ENCODE peak calls at places on chromosomes 12 and 14, in five cellular contexts. H, D, Y, E and X are unnamed samples.

GRCh38 chr14:89131004-89131750 is 285.9 kb downstream of the FOXN3 start:
- DNase-seq in H (no peak), D (no peak), Y (no peak), E (no peak), X (no peak)

GRCh38 chr12:32400114-32400672 is 835 bp downstream of the FGD4 start:
- DNase-seq in H (peak; percentile 44), D (no peak), Y (peak; percentile 66), E (peak; percentile 9), X (no peak)

GRCh38 chr12:26941251-26941650 is 3.0 kb downstream of the FGFR1OP2 start:
- DNase-seq in H (no peak), D (no peak), Y (no peak), E (no peak), X (no peak)

GRCh38 chr12:12398026-12398859 is 41.4 kb downstream of the BORCS5 start:
- DNase-seq in H (peak; percentile 90), D (peak; percentile 98), Y (no peak), E (no peak), X (peak; percentile 77)

GRCh38 chr12:29582156-29582555 is 84.7 kb upstream of the OVCH1 start:
- DNase-seq in H (no peak), D (no peak), Y (no peak), E (no peak), X (no peak)

GRCh38 chr12:92185052-92185451 is 39.4 kb upstream of the BTG1 start:
- DNase-seq in H (no peak), D (no peak), Y (no peak), E (no peak), X (no peak)

GRCh38 chr12:122336015-122336946 is 70.0 kb upstream of the VPS33A start:
- DNase-seq in H (peak; percentile 38), D (peak; percentile 52), Y (no peak), E (peak; percentile 33), X (peak; percentile 24)

GRCh38 chr12:74983917-74984316 is 225.7 kb downstream of the KCNC2 start:
- DNase-seq in H (no peak), D (no peak), Y (no peak), E (no peak), X (no peak)

GRCh38 chr12:28237423-28237822 is 47.2 kb downstream of the CCDC91 start:
- DNase-seq in H (no peak), D (no peak), Y (no peak), E (no peak), X (no peak)

GRCh38 chr12:110693731-110694130 is 4.8 kb upstream of the HVCN1 start:
- DNase-seq in H (no peak), D (peak; percentile 74), Y (no peak), E (no peak), X (no peak)

GRCh38 chr14:77307099-77307496 is 13.6 kb downstream of the POMT2 start:
- DNase-seq in H (no peak), D (no peak), Y (no peak), E (no peak), X (no peak)

GRCh38 chr12:92439397-92439779 is 263.4 kb upstream of the PLEKHG7 start:
- DNase-seq in H (peak; percentile 46), D (peak; percentile 72), Y (no peak), E (no peak), X (no peak)

GRCh38 chr12:62787606-62788005 is 147.3 kb downstream of the PPM1H start:
- DNase-seq in H (no peak), D (peak; percentile 33), Y (no peak), E (no peak), X (no peak)

GRCh38 chr12:12807970-12808702 is 5.0 kb upstream of the DDX47 start:
- DNase-seq in H (no peak), D (no peak), Y (no peak), E (no peak), X (peak; percentile 17)

GRCh38 chr12:20549115-20549719 is 145.9 kb upstream of the SLCO1C1 start:
- DNase-seq in H (peak; percentile 30), D (peak; percentile 73), Y (peak; percentile 53), E (no peak), X (no peak)

GRCh38 chr14:75049731-75050201 is 1.5 kb downstream of the MLH3 start:
- DNase-seq in H (no peak), D (peak; percentile 27), Y (no peak), E (no peak), X (no peak)

GRCh38 chr14:103597623-103598372 is 31.2 kb upstream of the KLC1 start:
- DNase-seq in H (peak; percentile 73), D (peak; percentile 83), Y (no peak), E (peak; percentile 23), X (no peak)

GRCh38 chr14:87944987-87945604 is 47.9 kb downstream of the GALC start:
- DNase-seq in H (no peak), D (peak; percentile 73), Y (no peak), E (peak; percentile 15), X (no peak)

GRCh38 chr12:42981379-42981778 is 391.8 kb upstream of the PRICKLE1 start:
- DNase-seq in H (no peak), D (no peak), Y (no peak), E (no peak), X (no peak)

GRCh38 chr14:97878727-97879126 is 1081.5 kb downstream of the VRK1 start:
- DNase-seq in H (no peak), D (peak; percentile 1), Y (peak; percentile 21), E (no peak), X (peak; percentile 21)

GRCh38 chr12:41293011-41293410 is 104.9 kb downstream of the PDZRN4 start:
- DNase-seq in H (no peak), D (no peak), Y (no peak), E (no peak), X (no peak)

GRCh38 chr12:95096852-95097251 is 23.4 kb upstream of the NR2C1 start:
- DNase-seq in H (no peak), D (peak; percentile 71), Y (peak; percentile 28), E (no peak), X (peak; percentile 63)

GRCh38 chr14:72925171-72925759 is 999 bp upstream of the DCAF4 start:
- DNase-seq in H (no peak), D (no peak), Y (peak; percentile 27), E (peak; percentile 56), X (no peak)

GRCh38 chr12:49874142-49874897 is 29.4 kb downstream of the FAIM2 start:
- DNase-seq in H (no peak), D (no peak), Y (no peak), E (no peak), X (no peak)

GRCh38 chr14:51539571-51540037 is 112.1 kb upstream of the FRMD6 start:
- DNase-seq in H (peak; percentile 29), D (peak; percentile 77), Y (no peak), E (no peak), X (no peak)

GRCh38 chr12:13099910-13100609 is 3.4 kb downstream of the GSG1 start:
- DNase-seq in H (no peak), D (no peak), Y (no peak), E (no peak), X (no peak)

GRCh38 chr14:52575858-52576257 is 23.2 kb downstream of the GPR137C start:
- DNase-seq in H (no peak), D (no peak), Y (no peak), E (no peak), X (no peak)

GRCh38 chr14:105738638-105739037 is 212.3 kb downstream of the TMEM121 start:
- DNase-seq in H (no peak), D (no peak), Y (no peak), E (no peak), X (no peak)

GRCh38 chr14:45680531-45680930 is 427.5 kb upstream of the MIS18BP1 start:
- DNase-seq in H (no peak), D (no peak), Y (no peak), E (no peak), X (no peak)

GRCh38 chr14:45679852-45680251 is 426.9 kb upstream of the MIS18BP1 start:
- DNase-seq in H (no peak), D (peak; percentile 29), Y (no peak), E (no peak), X (no peak)

GRCh38 chr14:45673420-45673819 is 420.4 kb upstream of the MIS18BP1 start:
- DNase-seq in H (no peak), D (no peak), Y (no peak), E (no peak), X (no peak)

DNA sequence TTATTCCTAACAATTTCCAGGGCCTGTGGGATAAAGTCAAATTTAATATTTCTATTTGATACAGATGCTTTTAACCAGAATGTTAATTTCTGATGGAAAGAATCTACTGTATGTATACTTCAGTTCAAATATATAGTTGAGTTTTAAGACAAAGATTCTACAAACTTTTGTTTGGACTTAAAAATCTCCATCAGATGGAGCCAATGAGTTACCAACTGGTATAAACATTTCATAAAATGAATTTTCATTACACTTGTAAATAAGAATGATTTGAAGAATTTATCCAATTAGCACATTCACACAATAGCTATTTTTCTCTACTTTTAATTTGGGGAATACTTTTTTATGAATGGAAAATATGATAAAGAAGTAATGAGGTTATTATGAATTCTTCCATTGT is 425.2 kb upstream of the MIS18BP1 start:
- DNase-seq in H (no peak), D (no peak), Y (no peak), E (no peak), X (no peak)
- TF ChIP-seq CTCF in H (no peak), D (no peak), Y (no peak), E (no peak), X (no peak)

GRCh38 chr12:19435831-19436497 is 3.3 kb upstream of the AEBP2 start:
- DNase-seq in H (no peak), D (no peak), Y (no peak), E (no peak), X (no peak)
- H3K4me1 ChIP-seq in H (peaks cover 13% of the 10 kb centered on the region), D (no peaks in the 10 kb centered on the region), Y (no peaks in the 10 kb centered on the region), E (peaks cover 3% of the 10 kb centered on the region), X (peaks cover 6% of the 10 kb centered on the region)

GRCh38 chr14:68977741-68978549 is 1.2 kb downstream of the ACTN1 start:
- DNase-seq in H (peak; percentile 67), D (peak; percentile 94), Y (peak; percentile 65), E (peak; percentile 59), X (peak; percentile 66)
- TF ChIP-seq CTCF in H (no peak), D (no peak), Y (no peak), E (no peak), X (no peak)

DNA sequence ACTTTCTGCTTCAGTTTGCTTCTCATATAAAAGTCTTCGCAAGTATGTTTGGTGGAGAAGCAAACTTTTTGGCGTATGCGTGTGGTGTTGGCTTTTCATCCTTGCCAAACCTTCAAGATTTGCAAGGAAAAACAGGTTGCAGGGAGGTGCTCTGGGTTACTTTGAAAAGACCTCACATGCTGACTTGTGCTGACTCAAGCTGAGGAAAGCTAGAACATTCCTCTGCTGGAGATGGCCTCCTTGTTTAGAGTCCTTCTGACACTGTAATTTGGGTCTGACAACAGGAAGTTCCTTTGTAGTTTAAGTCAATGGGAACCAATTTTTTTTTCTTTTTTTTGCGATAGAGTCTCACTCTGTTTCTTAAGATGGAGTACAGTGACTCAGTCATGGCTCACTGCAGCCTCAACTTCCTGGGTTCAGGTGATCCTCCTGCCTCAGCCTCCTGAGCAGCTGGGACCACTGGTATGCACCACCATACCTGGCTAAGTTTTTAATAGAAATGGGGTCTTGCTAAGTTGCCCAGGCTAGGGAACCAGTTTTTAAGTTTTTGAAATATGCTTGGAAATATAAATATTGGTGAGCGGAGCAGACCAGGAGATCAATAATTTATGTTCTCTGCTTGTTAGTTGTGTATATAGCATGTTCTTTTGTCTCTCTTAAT is 2.6 kb upstream of the ACACB start:
- DNase-seq in H (no peak), D (no peak), Y (no peak), E (no peak), X (no peak)
- H3K4me1 ChIP-seq in H (peaks cover 11% of the 10 kb centered on the region), D (peaks cover 74% of the 10 kb centered on the region), Y (peaks cover 9% of the 10 kb centered on the region), E (peaks cover 8% of the 10 kb centered on the region), X (peaks cover 74% of the 10 kb centered on the region)